ENCODE peak calls at places on chromosomes 16 and 17, in eight cellular contexts. One of them, this sample, is unnamed.

GRCh38 chr16:29820271-29820701 is at the start of gene MVP:
- DNase-seq in GM23248: peak; percentile 87
- DNase-seq in effector memory CD4-positive, alpha-beta T cell: no peak
- DNase-seq in CD8-positive, alpha-beta memory T cell: peak; percentile 37
- DNase-seq in uterus: peak; percentile 73
- DNase-seq in tibial artery: peak; percentile 80
- DNase-seq in H1: no peak
- DNase-seq in CD4-positive, alpha-beta memory T cell: peak; percentile 47
- DNase-seq in this sample: no peak

GRCh38 chr17:36937961-36938565 is 788 bp downstream of the LHX1 start:
- DNase-seq in GM23248: peak; percentile 44
- DNase-seq in effector memory CD4-positive, alpha-beta T cell: no peak
- DNase-seq in CD8-positive, alpha-beta memory T cell: no peak
- DNase-seq in uterus: no peak
- DNase-seq in tibial artery: no peak
- DNase-seq in H1: no peak
- DNase-seq in CD4-positive, alpha-beta memory T cell: no peak
- DNase-seq in this sample: no peak

GRCh38 chr17:64385187-64386083 is 5.2 kb downstream of the PECAM1 start:
- DNase-seq in GM23248: peak; percentile 87
- DNase-seq in effector memory CD4-positive, alpha-beta T cell: no peak
- DNase-seq in CD8-positive, alpha-beta memory T cell: peak; percentile 44
- DNase-seq in uterus: peak; percentile 52
- DNase-seq in tibial artery: peak; percentile 73
- DNase-seq in H1: no peak
- DNase-seq in CD4-positive, alpha-beta memory T cell: no peak
- DNase-seq in this sample: no peak

GRCh38 chr17:8272421-8272820 is 16.0 kb upstream of the RANGRF start:
- DNase-seq in GM23248: no peak
- DNase-seq in effector memory CD4-positive, alpha-beta T cell: no peak
- DNase-seq in CD8-positive, alpha-beta memory T cell: no peak
- DNase-seq in uterus: no peak
- DNase-seq in tibial artery: no peak
- DNase-seq in H1: no peak
- DNase-seq in CD4-positive, alpha-beta memory T cell: no peak
- DNase-seq in this sample: no peak

GRCh38 chr16:57264950-57265371 is 19.5 kb downstream of the PLLP start:
- DNase-seq in GM23248: no peak
- DNase-seq in effector memory CD4-positive, alpha-beta T cell: no peak
- DNase-seq in CD8-positive, alpha-beta memory T cell: no peak
- DNase-seq in uterus: no peak
- DNase-seq in tibial artery: no peak
- DNase-seq in H1: no peak
- DNase-seq in CD4-positive, alpha-beta memory T cell: no peak
- DNase-seq in this sample: no peak

GRCh38 chr16:50173318-50173717 is 20.2 kb downstream of the TENT4B start:
- DNase-seq in GM23248: no peak
- DNase-seq in effector memory CD4-positive, alpha-beta T cell: no peak
- DNase-seq in CD8-positive, alpha-beta memory T cell: no peak
- DNase-seq in uterus: no peak
- DNase-seq in tibial artery: no peak
- DNase-seq in H1: no peak
- DNase-seq in CD4-positive, alpha-beta memory T cell: no peak
- DNase-seq in this sample: no peak

GRCh38 chr16:52548261-52549010 is 1.5 kb upstream of the TOX3 start:
- DNase-seq in GM23248: no peak
- DNase-seq in effector memory CD4-positive, alpha-beta T cell: no peak
- DNase-seq in CD8-positive, alpha-beta memory T cell: no peak
- DNase-seq in uterus: no peak
- DNase-seq in tibial artery: no peak
- DNase-seq in H1: no peak
- DNase-seq in CD4-positive, alpha-beta memory T cell: no peak
- DNase-seq in this sample: no peak

GRCh38 chr17:50003916-50004315 is 8.9 kb upstream of the DLX3 start:
- DNase-seq in GM23248: no peak
- DNase-seq in effector memory CD4-positive, alpha-beta T cell: no peak
- DNase-seq in CD8-positive, alpha-beta memory T cell: no peak
- DNase-seq in uterus: no peak
- DNase-seq in tibial artery: no peak
- DNase-seq in H1: no peak
- DNase-seq in CD4-positive, alpha-beta memory T cell: no peak
- DNase-seq in this sample: no peak

GRCh38 chr17:6276711-6277110 is 158.2 kb downstream of the AIPL1 start:
- DNase-seq in GM23248: no peak
- DNase-seq in effector memory CD4-positive, alpha-beta T cell: no peak
- DNase-seq in CD8-positive, alpha-beta memory T cell: no peak
- DNase-seq in uterus: no peak
- DNase-seq in tibial artery: no peak
- DNase-seq in H1: no peak
- DNase-seq in CD4-positive, alpha-beta memory T cell: no peak
- DNase-seq in this sample: no peak

GRCh38 chr17:65156185-65156834 is 19.1 kb downstream of the RGS9 start:
- DNase-seq in GM23248: no peak
- DNase-seq in effector memory CD4-positive, alpha-beta T cell: no peak
- DNase-seq in CD8-positive, alpha-beta memory T cell: no peak
- DNase-seq in uterus: no peak
- DNase-seq in tibial artery: no peak
- DNase-seq in H1: no peak
- DNase-seq in CD4-positive, alpha-beta memory T cell: no peak
- DNase-seq in this sample: no peak

GRCh38 chr17:78774956-78775571 is 7.0 kb downstream of the CYTH1 start:
- DNase-seq in GM23248: no peak
- DNase-seq in effector memory CD4-positive, alpha-beta T cell: peak; percentile 58
- DNase-seq in CD8-positive, alpha-beta memory T cell: peak; percentile 50
- DNase-seq in uterus: no peak
- DNase-seq in tibial artery: no peak
- DNase-seq in H1: no peak
- DNase-seq in CD4-positive, alpha-beta memory T cell: peak; percentile 63
- DNase-seq in this sample: no peak

GRCh38 chr17:62790554-62790953 is 17.6 kb downstream of the MARCHF10 start:
- DNase-seq in GM23248: peak; percentile 94
- DNase-seq in effector memory CD4-positive, alpha-beta T cell: no peak
- DNase-seq in CD8-positive, alpha-beta memory T cell: no peak
- DNase-seq in uterus: no peak
- DNase-seq in tibial artery: no peak
- DNase-seq in H1: no peak
- DNase-seq in CD4-positive, alpha-beta memory T cell: no peak
- DNase-seq in this sample: no peak

GRCh38 chr17:52653014-52653413 is 494.5 kb upstream of the CA10 start:
- DNase-seq in GM23248: no peak
- DNase-seq in effector memory CD4-positive, alpha-beta T cell: no peak
- DNase-seq in CD8-positive, alpha-beta memory T cell: no peak
- DNase-seq in uterus: no peak
- DNase-seq in tibial artery: no peak
- DNase-seq in H1: no peak
- DNase-seq in CD4-positive, alpha-beta memory T cell: no peak
- DNase-seq in this sample: no peak

GRCh38 chr17:52648995-52649394 is 490.5 kb upstream of the CA10 start:
- DNase-seq in GM23248: no peak
- DNase-seq in effector memory CD4-positive, alpha-beta T cell: no peak
- DNase-seq in CD8-positive, alpha-beta memory T cell: no peak
- DNase-seq in uterus: no peak
- DNase-seq in tibial artery: no peak
- DNase-seq in H1: no peak
- DNase-seq in CD4-positive, alpha-beta memory T cell: no peak
- DNase-seq in this sample: no peak

GRCh38 chr17:52647411-52647810 is 488.9 kb upstream of the CA10 start:
- DNase-seq in GM23248: no peak
- DNase-seq in effector memory CD4-positive, alpha-beta T cell: no peak
- DNase-seq in CD8-positive, alpha-beta memory T cell: no peak
- DNase-seq in uterus: no peak
- DNase-seq in tibial artery: no peak
- DNase-seq in H1: no peak
- DNase-seq in CD4-positive, alpha-beta memory T cell: no peak
- DNase-seq in this sample: no peak
- H3K9me3 ChIP-seq in GM23248: no peaks in the 10 kb centered on the region
- H3K9me3 ChIP-seq in effector memory CD4-positive, alpha-beta T cell: no peaks in the 10 kb centered on the region
- H3K9me3 ChIP-seq in CD8-positive, alpha-beta memory T cell: no peaks in the 10 kb centered on the region
- H3K9me3 ChIP-seq in uterus: no peaks in the 10 kb centered on the region
- H3K9me3 ChIP-seq in tibial artery: no peaks in the 10 kb centered on the region
- H3K9me3 ChIP-seq in H1: no peaks in the 10 kb centered on the region
- H3K9me3 ChIP-seq in CD4-positive, alpha-beta memory T cell: no peaks in the 10 kb centered on the region
- H3K9me3 ChIP-seq in this sample: no peaks in the 10 kb centered on the region

GRCh38 chr17:3978421-3979275 is 14.4 kb upstream of the ATP2A3 start:
- DNase-seq in GM23248: no peak
- DNase-seq in effector memory CD4-positive, alpha-beta T cell: no peak
- DNase-seq in CD8-positive, alpha-beta memory T cell: no peak
- DNase-seq in uterus: no peak
- DNase-seq in tibial artery: no peak
- DNase-seq in H1: no peak
- DNase-seq in CD4-positive, alpha-beta memory T cell: no peak
- DNase-seq in this sample: no peak
- H3K27ac ChIP-seq in GM23248: no peak overlapping the region
- H3K27ac ChIP-seq in effector memory CD4-positive, alpha-beta T cell: no peak overlapping the region
- H3K27ac ChIP-seq in CD8-positive, alpha-beta memory T cell: no peak overlapping the region
- H3K27ac ChIP-seq in uterus: no peak overlapping the region
- H3K27ac ChIP-seq in tibial artery: no peak overlapping the region
- H3K27ac ChIP-seq in H1: no peak overlapping the region
- H3K27ac ChIP-seq in CD4-positive, alpha-beta memory T cell: no peak overlapping the region
- H3K27ac ChIP-seq in this sample: no peak overlapping the region

DNA sequence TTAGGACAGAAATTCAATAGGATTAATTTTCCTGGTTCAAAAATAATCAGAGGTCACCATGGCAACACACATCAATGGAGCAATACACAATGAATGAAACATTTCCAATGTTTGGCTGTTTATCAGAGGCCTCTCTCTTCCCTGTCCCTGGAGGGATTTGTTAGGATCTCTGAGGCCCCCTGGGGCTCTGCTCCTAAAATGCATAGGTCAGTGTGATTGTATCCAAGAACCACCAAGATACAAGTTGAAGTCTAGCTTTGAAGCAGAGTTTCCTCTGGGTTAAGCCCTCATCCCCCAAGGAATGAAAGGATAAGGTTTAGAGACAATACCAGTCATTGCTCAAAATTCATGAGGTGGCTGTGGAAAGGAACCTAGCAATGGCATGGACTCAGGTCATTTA is 561.2 kb upstream of the C16orf82 start:
- DNase-seq in GM23248: no peak
- DNase-seq in effector memory CD4-positive, alpha-beta T cell: no peak
- DNase-seq in CD8-positive, alpha-beta memory T cell: no peak
- DNase-seq in uterus: no peak
- DNase-seq in tibial artery: no peak
- DNase-seq in H1: no peak
- DNase-seq in CD4-positive, alpha-beta memory T cell: no peak
- DNase-seq in this sample: no peak
- H3K27me3 ChIP-seq in GM23248: no peaks in the 10 kb centered on the region
- H3K27me3 ChIP-seq in effector memory CD4-positive, alpha-beta T cell: no peaks in the 10 kb centered on the region
- H3K27me3 ChIP-seq in CD8-positive, alpha-beta memory T cell: no peaks in the 10 kb centered on the region
- H3K27me3 ChIP-seq in uterus: no peaks in the 10 kb centered on the region
- H3K27me3 ChIP-seq in tibial artery: no peaks in the 10 kb centered on the region
- H3K27me3 ChIP-seq in H1: no peaks in the 10 kb centered on the region
- H3K27me3 ChIP-seq in CD4-positive, alpha-beta memory T cell: no peaks in the 10 kb centered on the region
- H3K27me3 ChIP-seq in this sample: no peaks in the 10 kb centered on the region

DNA sequence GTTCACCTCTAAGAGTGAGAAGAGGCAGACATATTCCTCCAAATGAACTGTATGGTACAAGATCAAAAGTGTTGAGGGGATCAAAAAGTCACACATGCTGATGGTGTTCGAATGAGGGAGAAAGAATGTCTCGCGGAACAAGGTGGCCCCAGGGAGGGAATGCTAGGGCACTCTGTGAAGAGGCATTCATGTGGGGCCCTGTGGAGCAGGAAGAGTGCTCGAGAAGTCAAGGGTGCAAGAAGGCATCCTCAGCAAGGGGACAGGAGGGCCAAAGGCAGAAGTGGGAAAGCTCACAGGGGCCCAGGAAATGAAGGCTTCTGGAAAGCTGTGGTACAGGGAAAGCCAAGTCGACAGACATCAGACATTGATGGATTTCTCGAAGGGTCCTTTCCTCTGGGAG is 6.1 kb upstream of the MYH3 start:
- DNase-seq in GM23248: no peak
- DNase-seq in effector memory CD4-positive, alpha-beta T cell: no peak
- DNase-seq in CD8-positive, alpha-beta memory T cell: no peak
- DNase-seq in uterus: no peak
- DNase-seq in tibial artery: no peak
- DNase-seq in H1: no peak
- DNase-seq in CD4-positive, alpha-beta memory T cell: no peak
- DNase-seq in this sample: no peak
- H3K9me3 ChIP-seq in GM23248: no peaks in the 10 kb centered on the region
- H3K9me3 ChIP-seq in effector memory CD4-positive, alpha-beta T cell: no peaks in the 10 kb centered on the region
- H3K9me3 ChIP-seq in CD8-positive, alpha-beta memory T cell: no peaks in the 10 kb centered on the region
- H3K9me3 ChIP-seq in uterus: no peaks in the 10 kb centered on the region
- H3K9me3 ChIP-seq in tibial artery: no peaks in the 10 kb centered on the region
- H3K9me3 ChIP-seq in H1: no peaks in the 10 kb centered on the region
- H3K9me3 ChIP-seq in CD4-positive, alpha-beta memory T cell: no peaks in the 10 kb centered on the region
- H3K9me3 ChIP-seq in this sample: no peaks in the 10 kb centered on the region

DNA sequence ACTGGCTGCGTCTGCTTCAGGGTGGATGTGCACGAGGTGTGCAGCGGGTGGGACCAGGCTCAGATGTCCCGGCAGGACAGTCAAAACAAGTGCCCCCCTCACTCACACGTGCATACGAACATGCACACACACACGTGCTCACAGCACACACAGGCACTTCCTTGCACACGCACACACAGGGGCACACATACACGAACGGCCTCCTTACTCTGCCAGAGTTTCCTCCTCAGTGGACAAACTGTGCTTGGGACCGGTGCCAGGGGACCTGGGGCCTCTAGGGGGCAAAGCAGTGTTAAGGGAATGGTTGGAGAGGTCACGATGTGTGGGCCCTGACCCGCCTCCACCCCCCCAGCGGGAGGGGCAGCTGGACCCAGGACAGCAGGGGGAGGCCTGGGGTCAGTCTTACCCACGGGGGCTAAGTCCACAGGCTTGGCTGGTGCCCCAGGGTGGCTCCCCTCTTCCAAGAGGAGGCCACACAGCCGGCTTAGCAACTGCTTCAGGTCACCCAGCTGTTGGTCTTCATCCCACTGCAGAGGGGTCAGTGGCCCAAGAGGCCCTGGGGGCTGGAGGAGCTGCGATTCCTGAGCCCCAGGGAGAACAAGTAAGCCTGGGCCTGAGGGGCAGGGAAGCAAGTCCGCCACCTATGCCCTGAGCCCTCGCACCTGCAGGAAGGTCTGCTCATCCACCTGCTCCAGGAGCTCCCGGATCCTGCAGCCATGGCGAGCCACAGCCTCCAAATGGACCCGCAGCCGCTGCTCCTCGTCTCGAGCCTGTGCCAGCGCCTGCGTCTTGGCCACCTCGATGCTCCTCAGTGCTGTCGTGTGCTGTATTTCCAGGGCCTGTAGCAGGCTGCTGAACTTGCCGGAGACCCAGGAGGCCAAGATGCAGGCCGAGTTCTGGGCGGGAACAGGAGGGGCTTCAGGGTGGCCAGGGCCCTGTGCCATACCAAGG is 4.9 kb downstream of the TRIM65 start:
- DNase-seq in GM23248: no peak
- DNase-seq in effector memory CD4-positive, alpha-beta T cell: no peak
- DNase-seq in CD8-positive, alpha-beta memory T cell: no peak
- DNase-seq in uterus: no peak
- DNase-seq in tibial artery: no peak
- DNase-seq in H1: no peak
- DNase-seq in CD4-positive, alpha-beta memory T cell: no peak
- DNase-seq in this sample: no peak
- H3K27ac ChIP-seq in GM23248: no peak overlapping the region
- H3K27ac ChIP-seq in effector memory CD4-positive, alpha-beta T cell: no peak overlapping the region
- H3K27ac ChIP-seq in CD8-positive, alpha-beta memory T cell: no peak overlapping the region
- H3K27ac ChIP-seq in uterus: no peak overlapping the region
- H3K27ac ChIP-seq in tibial artery: no peak overlapping the region
- H3K27ac ChIP-seq in H1: no peak overlapping the region
- H3K27ac ChIP-seq in CD4-positive, alpha-beta memory T cell: no peak overlapping the region
- H3K27ac ChIP-seq in this sample: no peak overlapping the region

DNA sequence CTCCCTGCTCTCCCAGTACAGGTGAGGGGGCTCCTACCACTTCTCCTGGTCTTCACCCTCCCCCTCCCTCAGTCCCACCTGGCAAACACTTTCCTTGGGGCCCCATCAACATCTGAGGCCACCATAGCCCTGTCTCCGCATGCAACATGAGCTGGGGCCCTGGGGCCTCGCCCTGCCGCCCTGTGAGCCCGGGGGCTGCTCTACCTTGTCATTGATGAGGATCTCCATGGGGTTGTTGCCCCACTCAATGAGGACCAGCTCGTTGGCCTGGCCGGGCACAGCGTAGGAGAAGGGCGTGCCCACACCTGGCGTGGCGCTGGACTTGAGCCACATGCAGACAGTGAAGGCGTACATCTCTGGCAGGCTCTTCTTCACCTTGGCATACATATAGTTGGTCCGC is 3.4 kb downstream of the NPTX1 start:
- DNase-seq in GM23248: no peak
- DNase-seq in effector memory CD4-positive, alpha-beta T cell: no peak
- DNase-seq in CD8-positive, alpha-beta memory T cell: no peak
- DNase-seq in uterus: no peak
- DNase-seq in tibial artery: no peak
- DNase-seq in H1: no peak
- DNase-seq in CD4-positive, alpha-beta memory T cell: no peak
- DNase-seq in this sample: no peak
- H3K27me3 ChIP-seq in GM23248: peaks cover 57% of the 10 kb centered on the region
- H3K27me3 ChIP-seq in effector memory CD4-positive, alpha-beta T cell: peaks cover 59% of the 10 kb centered on the region
- H3K27me3 ChIP-seq in CD8-positive, alpha-beta memory T cell: peaks cover 48% of the 10 kb centered on the region
- H3K27me3 ChIP-seq in uterus: peaks cover 25% of the 10 kb centered on the region
- H3K27me3 ChIP-seq in tibial artery: peaks cover 10% of the 10 kb centered on the region
- H3K27me3 ChIP-seq in H1: peaks cover 66% of the 10 kb centered on the region
- H3K27me3 ChIP-seq in CD4-positive, alpha-beta memory T cell: no peaks in the 10 kb centered on the region
- H3K27me3 ChIP-seq in this sample: peaks cover 58% of the 10 kb centered on the region